ENCODE peak calls at places on chromosomes 3 and 15, in nine cellular contexts. N, A, J, K, F, Q, W, G and V are unnamed samples.

GRCh38 chr3:111801697-111802655 is 57.1 kb upstream of the PHLDB2 start:
- DNase-seq in N (no peak), A (no peak), J (no peak), K (no peak), F (peak), Q (no peak), W (peak), G (no peak), V (no peak)

GRCh38 chr3:170956647-170957046 is 48.2 kb upstream of the EIF5A2 start:
- DNase-seq in N (no peak), A (no peak), J (no peak), K (no peak), F (no peak), Q (no peak), W (peak), G (no peak), V (no peak)

GRCh38 chr15:80695099-80695910 is at the start of gene ABHD17C:
- DNase-seq in N (peak), A (peak), J (peak), K (peak), F (peak), Q (no peak), W (no peak), G (peak), V (peak)

GRCh38 chr3:64131755-64132154 is 93.5 kb downstream of the PRICKLE2 start:
- DNase-seq in N (no peak), A (no peak), J (no peak), K (no peak), F (no peak), Q (no peak), W (no peak), G (no peak), V (no peak)

GRCh38 chr15:38868326-38869114 is 303.9 kb upstream of the RASGRP1 start:
- DNase-seq in N (no peak), A (peak), J (no peak), K (no peak), F (peak), Q (no peak), W (peak), G (peak), V (no peak)

GRCh38 chr3:36394176-36394575 is 13.9 kb downstream of the STAC start:
- DNase-seq in N (no peak), A (no peak), J (no peak), K (no peak), F (no peak), Q (no peak), W (peak), G (no peak), V (no peak)

GRCh38 chr3:57951106-57951882 is 56.9 kb upstream of the FLNB start:
- DNase-seq in N (peak), A (no peak), J (no peak), K (no peak), F (peak), Q (peak), W (peak), G (peak), V (no peak)

GRCh38 chr3:128470134-128470915 is 3.6 kb upstream of the DNAJB8 start:
- DNase-seq in N (no peak), A (no peak), J (no peak), K (no peak), F (no peak), Q (no peak), W (no peak), G (no peak), V (no peak)

GRCh38 chr3:159586587-159587202 is 401.9 kb upstream of the IL12A start:
- DNase-seq in N (no peak), A (no peak), J (no peak), K (no peak), F (peak), Q (no peak), W (peak), G (no peak), V (no peak)

GRCh38 chr15:75153084-75153483 is 48.6 kb upstream of the C15orf39 start:
- DNase-seq in N (peak), A (no peak), J (no peak), K (no peak), F (peak), Q (peak), W (peak), G (no peak), V (no peak)

GRCh38 chr3:120743081-120743365 is 479 bp downstream of the GTF2E1 start:
- DNase-seq in N (no peak), A (no peak), J (no peak), K (no peak), F (no peak), Q (no peak), W (no peak), G (no peak), V (no peak)

GRCh38 chr3:74527566-74527965 is 86.9 kb downstream of the CNTN3 start:
- DNase-seq in N (no peak), A (no peak), J (no peak), K (no peak), F (no peak), Q (no peak), W (no peak), G (no peak), V (no peak)

GRCh38 chr3:150242220-150242938 is 165.7 kb upstream of the TSC22D2 start:
- DNase-seq in N (no peak), A (no peak), J (no peak), K (no peak), F (no peak), Q (no peak), W (no peak), G (no peak), V (no peak)

GRCh38 chr3:31369637-31370036 is 163.1 kb upstream of the STT3B start:
- DNase-seq in N (no peak), A (no peak), J (no peak), K (no peak), F (no peak), Q (no peak), W (no peak), G (no peak), V (no peak)

GRCh38 chr3:127673191-127674098 is 693 bp downstream of the ABTB1 start:
- DNase-seq in N (peak), A (peak), J (peak), K (peak), F (no peak), Q (no peak), W (no peak), G (peak), V (peak)

GRCh38 chr3:140715035-140715434 is 37.2 kb downstream of the TRIM42 start:
- DNase-seq in N (no peak), A (no peak), J (no peak), K (no peak), F (no peak), Q (no peak), W (no peak), G (no peak), V (no peak)

GRCh38 chr3:161268601-161269000 is 47.5 kb downstream of the NMD3 start:
- DNase-seq in N (no peak), A (no peak), J (no peak), K (no peak), F (no peak), Q (no peak), W (no peak), G (no peak), V (no peak)